ENCODE peak calls at places on chromosomes 16 and 17, in eight cellular contexts. X, P, A, V, W, B, E and F are unnamed samples.

GRCh38 chr17:31200287-31200686 is 96.8 kb downstream of the OMG start:
- DNase-seq in X (no peak), P (peak; percentile 41), A (no peak), V (no peak), W (no peak), B (no peak), E (no peak), F (no peak)

GRCh38 chr16:12099451-12100123 is 123.1 kb downstream of the SNX29 start:
- DNase-seq in X (no peak), P (no peak), A (no peak), V (no peak), W (no peak), B (no peak), E (no peak), F (no peak)

GRCh38 chr16:83046664-83047063 is 419.9 kb downstream of the CDH13 start:
- DNase-seq in X (peak; percentile 10), P (no peak), A (no peak), V (no peak), W (no peak), B (no peak), E (no peak), F (no peak)

GRCh38 chr17:72421128-72422092 is 300.6 kb downstream of the SOX9 start:
- DNase-seq in X (peak; percentile 99), P (peak; percentile 84), A (peak; percentile 73), V (peak; percentile 98), W (peak; percentile 85), B (no peak), E (no peak), F (peak; percentile 38)

GRCh38 chr16:80323187-80323807 is 217.5 kb upstream of the DYNLRB2 start:
- DNase-seq in X (no peak), P (no peak), A (no peak), V (no peak), W (no peak), B (no peak), E (no peak), F (no peak)

GRCh38 chr17:40952675-40953074 is 14.1 kb downstream of the KRT39 start:
- DNase-seq in X (no peak), P (peak; percentile 40), A (no peak), V (peak; percentile 84), W (peak; percentile 84), B (no peak), E (no peak), F (peak; percentile 95)

GRCh38 chr17:8117980-8118768 is at the start of gene ALOXE3:
- DNase-seq in X (peak; percentile 36), P (peak; percentile 36), A (peak; percentile 65), V (peak; percentile 59), W (no peak), B (no peak), E (peak; percentile 10), F (no peak)

GRCh38 chr17:63039342-63039741 is 73.3 kb downstream of the TANC2 start:
- DNase-seq in X (no peak), P (peak; percentile 42), A (no peak), V (no peak), W (no peak), B (no peak), E (peak; percentile 68), F (no peak)

GRCh38 chr16:67857547-67858233 is 10.2 kb upstream of the CENPT start:
- DNase-seq in X (peak; percentile 97), P (peak; percentile 77), A (peak; percentile 63), V (peak; percentile 96), W (peak; percentile 48), B (no peak), E (peak; percentile 84), F (peak; percentile 94)

GRCh38 chr16:56242740-56243139 is 51.5 kb downstream of the GNAO1 start:
- DNase-seq in X (no peak), P (no peak), A (no peak), V (no peak), W (no peak), B (no peak), E (no peak), F (no peak)

GRCh38 chr17:12627177-12627629 is 38.5 kb upstream of the MYOCD start:
- DNase-seq in X (no peak), P (peak; percentile 96), A (no peak), V (peak; percentile 100), W (peak; percentile 97), B (no peak), E (no peak), F (peak; percentile 85)

GRCh38 chr17:43125967-43126910 is 1.1 kb upstream of the BRCA1 start:
- DNase-seq in X (no peak), P (peak; percentile 6), A (no peak), V (no peak), W (no peak), B (no peak), E (no peak), F (no peak)

GRCh38 chr17:58643147-58643546 is 48.7 kb downstream of the TEX14 start:
- DNase-seq in X (peak; percentile 43), P (peak; percentile 37), A (no peak), V (peak; percentile 71), W (peak; percentile 42), B (no peak), E (no peak), F (peak; percentile 19)

GRCh38 chr16:89360760-89361435 is 129.5 kb downstream of the ANKRD11 start:
- DNase-seq in X (peak; percentile 55), P (no peak), A (peak; percentile 62), V (no peak), W (no peak), B (no peak), E (no peak), F (no peak)

GRCh38 chr17:13346081-13346533 is 255.6 kb downstream of the HS3ST3A1 start:
- DNase-seq in X (no peak), P (peak; percentile 98), A (no peak), V (peak; percentile 98), W (peak; percentile 93), B (no peak), E (no peak), F (peak; percentile 79)